ENCODE peak calls at places on chromosomes 2 and 18, in seven cellular contexts. V, H, Z, L, J, U and G are unnamed samples.
A peak's percentile ranks its signal among the peaks of the same experiment; 100 is the strongest.

GRCh38 chr2:128411431-128411830 is 92.8 kb upstream of the HS6ST1 start:
- DNase-seq in V (no peak), U (no peak), H (peak; percentile 24), L (no peak), J (no peak), Z (no peak), G (no peak)

GRCh38 chr2:235347691-235348090 is 146.2 kb upstream of the AGAP1 start:
- DNase-seq in H (no peak), V (no peak), J (no peak), Z (no peak), L (no peak), U (peak; percentile 85), G (peak; percentile 42)

GRCh38 chr2:116510117-116510671 is 1304.3 kb upstream of the DDX18 start:
- DNase-seq in H (no peak), Z (no peak), V (peak; percentile 14), J (no peak), U (no peak), L (no peak), G (peak; percentile 49)

GRCh38 chr2:232543491-232543890 is 4.0 kb downstream of the CHRNG start:
- DNase-seq in H (no peak), Z (no peak), V (no peak), L (peak; percentile 7), J (no peak), U (no peak), G (no peak)

GRCh38 chr2:57882895-57883515 is 163.6 kb upstream of the VRK2 start:
- DNase-seq in J (no peak), U (no peak), Z (no peak), V (no peak), H (no peak), L (no peak), G (no peak)

GRCh38 chr2:160397530-160397865 is 96.1 kb downstream of the RBMS1 start:
- DNase-seq in H (no peak), Z (no peak), L (no peak), J (no peak), U (peak; percentile 50), V (no peak), G (no peak)

GRCh38 chr2:232343816-232344215 is 34.7 kb upstream of the ALPP start:
- DNase-seq in V (no peak), Z (no peak), L (no peak), U (no peak), J (no peak), H (no peak), G (no peak)

GRCh38 chr2:235894839-235895238 is 273.3 kb downstream of the GBX2 start:
- DNase-seq in Z (no peak), H (no peak), L (no peak), J (no peak), U (no peak), V (no peak), G (no peak)

GRCh38 chr2:187302146-187302545 is 145.9 kb downstream of the CALCRL start:
- DNase-seq in J (no peak), L (no peak), H (no peak), V (no peak), Z (no peak), U (peak; percentile 10), G (no peak)

GRCh38 chr2:69815717-69816116 is 13.7 kb upstream of the GMCL1 start:
- DNase-seq in Z (no peak), H (no peak), L (no peak), V (no peak), U (no peak), J (no peak), G (peak; percentile 63)

GRCh38 chr18:8469793-8470192 is 139.4 kb upstream of the RAB12 start:
- DNase-seq in Z (no peak), H (no peak), V (no peak), J (no peak), L (no peak), U (peak; percentile 42), G (no peak)

GRCh38 chr2:149180226-149180875 is 141.9 kb downstream of the LYPD6B start:
- DNase-seq in Z (no peak), U (no peak), H (no peak), V (no peak), L (no peak), J (no peak), G (no peak)

GRCh38 chr2:45614871-45615270 is 3.8 kb upstream of the SRBD1 start:
- DNase-seq in V (no peak), U (peak; percentile 38), H (no peak), Z (no peak), L (no peak), J (no peak), G (no peak)

GRCh38 chr2:73089270-73090030 is 17.9 kb upstream of the SFXN5 start:
- DNase-seq in V (peak; percentile 70), J (no peak), Z (peak; percentile 39), L (peak; percentile 74), U (peak; percentile 100), H (peak; percentile 36), G (no peak)

GRCh38 chr18:58223717-58224424 is 179.8 kb downstream of the NEDD4L start:
- DNase-seq in V (peak; percentile 81), L (no peak), H (peak; percentile 85), Z (no peak), J (peak; percentile 53), U (peak; percentile 96), G (no peak)
- TF ChIP-seq POLR2A in V (no peak), L (no peak), H (no peak), Z (no peak), J (peak; percentile 20), U (peak; percentile 36), G (no peak)

DNA sequence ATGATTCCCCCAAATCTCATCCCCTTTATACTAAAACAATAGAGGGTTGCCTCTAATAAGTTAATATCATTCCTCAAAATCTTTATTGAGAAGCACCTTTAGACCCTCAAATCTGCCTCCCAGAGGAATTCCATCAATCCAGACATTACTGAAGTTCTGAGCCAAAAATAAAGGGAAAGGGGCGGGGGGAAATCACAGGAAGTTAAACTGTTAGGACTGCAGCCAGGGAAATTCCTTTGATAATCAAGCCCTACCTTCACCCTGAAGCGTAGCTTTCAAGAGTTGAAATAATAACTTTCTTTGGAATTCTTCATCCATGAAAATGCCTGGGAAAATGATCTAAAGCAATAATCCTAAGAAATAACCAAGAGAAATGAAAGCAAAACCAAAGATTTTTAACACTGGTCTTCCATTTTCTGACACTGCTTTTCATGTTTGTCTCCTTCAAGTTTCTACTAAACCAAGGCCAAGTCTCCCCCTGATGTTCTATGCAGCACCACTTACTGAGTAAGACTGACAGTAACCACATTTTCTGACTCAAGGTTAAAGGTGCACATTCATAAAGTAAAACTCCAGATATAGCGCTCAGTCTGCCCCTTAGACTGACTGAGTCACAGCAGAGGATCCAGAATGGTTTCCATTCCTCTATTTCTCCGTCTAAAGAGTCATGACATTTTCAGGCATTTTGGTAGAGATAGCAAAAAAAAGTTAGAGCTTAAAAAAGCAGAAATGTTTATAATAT is 78.2 kb downstream of the TCF4 start:
- DNase-seq in L (no peak), J (no peak), U (peak; percentile 95), V (no peak), Z (no peak), H (no peak), G (no peak)
- H3K4me3 ChIP-seq in L (peak overlapping the region; percentile 7), J (peak overlapping the region; percentile 12), U (peak overlapping the region; percentile 34), V (no peak overlapping the region), Z (peak overlapping the region; percentile 13), H (no peak overlapping the region), G (no peak overlapping the region)

DNA sequence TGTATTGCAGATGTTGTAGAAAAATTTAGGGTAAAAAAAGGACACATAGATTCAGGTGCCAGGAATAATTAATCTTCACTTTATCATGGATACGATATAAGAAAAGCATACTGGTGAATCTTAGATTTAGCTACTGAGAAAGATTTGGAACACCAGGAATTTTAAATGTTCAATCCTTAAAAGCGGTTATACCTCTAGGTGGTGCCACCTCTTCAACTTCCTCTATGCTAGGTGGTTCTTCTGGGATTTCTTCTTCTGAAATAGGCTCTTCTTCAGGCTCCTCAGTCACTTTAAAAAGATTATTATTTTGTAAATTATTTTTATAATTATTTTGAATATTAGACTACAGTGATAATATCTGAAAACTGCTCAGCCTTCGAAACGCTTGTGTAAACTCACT is 133.1 kb downstream of the TTN start:
- DNase-seq in L (no peak), Z (no peak), U (no peak), H (no peak), J (no peak), V (no peak), G (peak; percentile 6)
- TF ChIP-seq CTCF in L (no peak), Z (no peak), U (no peak), H (no peak), J (no peak), V (no peak), G (no peak)

GRCh38 chr18:46353460-46353859 is 249.3 kb downstream of the HAUS1 start:
- DNase-seq in Z (no peak), L (no peak), V (no peak), U (no peak), J (no peak), H (no peak), G (no peak)
- TF ChIP-seq POLR2A in Z (no peak), L (no peak), V (no peak), U (no peak), J (no peak), H (no peak), G (no peak)

DNA sequence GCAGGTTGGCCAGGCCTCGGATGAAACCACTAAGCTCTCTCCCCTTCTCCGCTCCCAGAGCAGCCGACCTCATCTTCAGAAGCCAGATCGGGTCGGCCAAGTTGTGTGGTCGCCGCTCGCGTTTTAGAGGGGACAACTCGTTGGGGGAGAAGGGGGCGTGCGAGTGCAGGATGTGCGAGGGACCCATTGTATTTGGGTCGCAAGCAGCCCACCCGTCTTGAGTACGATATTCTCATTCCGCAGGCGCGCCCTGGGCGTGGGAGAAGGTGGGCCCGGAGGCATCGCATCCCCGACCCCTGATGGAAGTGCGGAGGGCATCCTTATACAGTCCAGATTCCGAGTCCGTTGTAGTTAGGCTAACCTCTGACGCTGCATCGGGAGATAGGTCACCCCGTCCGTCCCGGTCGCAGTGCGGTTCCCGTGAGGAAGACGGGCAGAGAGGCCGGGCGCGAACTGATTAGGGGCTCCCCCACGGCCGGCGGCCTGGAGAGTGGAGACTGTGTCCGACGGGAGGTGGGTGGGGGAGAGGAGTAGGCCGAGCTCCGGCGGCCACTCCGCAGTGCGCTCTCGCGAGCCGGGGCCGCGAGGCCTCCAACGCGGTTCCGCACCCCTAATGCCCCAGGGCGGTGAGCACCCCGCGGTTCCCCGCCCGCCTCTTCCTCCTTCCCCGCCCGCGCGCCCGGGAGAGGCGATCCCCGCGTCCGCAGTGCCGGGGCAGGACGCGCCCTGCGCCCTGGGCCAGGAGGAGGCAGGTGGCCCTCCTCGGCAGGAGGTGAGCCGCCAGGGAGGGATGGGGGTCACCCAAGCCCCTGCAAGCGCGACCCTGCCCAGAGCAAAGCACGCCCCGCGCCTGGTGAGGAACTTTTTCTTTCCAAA is 1.6 kb upstream of the SP5 start:
- DNase-seq in U (no peak), L (no peak), V (peak; percentile 26), Z (no peak), H (no peak), J (no peak), G (peak; percentile 20)
- H3K4me3 ChIP-seq in U (no peak overlapping the region), L (peak overlapping the region; percentile 37), V (peak overlapping the region; percentile 99), Z (peak overlapping the region; percentile 42), H (peak overlapping the region; percentile 58), J (peak overlapping the region; percentile 44), G (no peak overlapping the region)

DNA sequence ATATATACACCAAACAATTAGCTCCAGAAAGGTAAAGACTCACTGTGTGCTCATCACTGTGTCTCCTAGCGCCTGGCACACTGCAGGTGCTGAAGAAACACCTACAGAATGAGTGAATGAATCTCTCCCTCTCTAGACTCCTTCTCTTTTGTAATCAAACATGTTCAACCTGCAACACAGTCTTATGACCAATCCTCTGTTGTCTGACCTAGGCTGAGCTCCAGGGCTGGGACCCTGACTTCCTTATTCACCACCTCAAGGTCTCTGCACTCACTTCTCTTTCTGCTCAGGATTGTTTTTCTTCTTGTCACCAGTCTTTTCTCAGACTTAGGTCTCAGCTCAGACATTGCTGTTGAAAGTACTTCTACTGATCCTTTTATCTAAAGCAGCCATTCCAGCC is 9.8 kb downstream of the CKAP2L start:
- DNase-seq in J (no peak), Z (no peak), H (no peak), V (no peak), U (no peak), L (no peak), G (peak; percentile 44)
- TF ChIP-seq CTCF in J (no peak), Z (no peak), H (no peak), V (no peak), U (no peak), L (no peak), G (no peak)